ENCODE peak calls at places on chromosome 11, in five cellular contexts. One of them, this sample, is unnamed.

GRCh38 chr11:69159153-69159850 is 3.6 kb downstream of the SMIM38 start:
- DNase-seq in HTR-8/SVneo: no peak
- DNase-seq in SIG-M5: no peak
- DNase-seq in activated naive CD4-positive, alpha-beta T cell treated with anti-CD3 and anti-CD28 coated beads, Interleukin-2, amount 10 ng/mL, durations not matched to agents 7 days and 5 days: no peak
- DNase-seq in effector memory CD4-positive, alpha-beta T cell: no peak
- DNase-seq in this sample: no peak

GRCh38 chr11:20238712-20239111 is 78.4 kb upstream of the DBX1 start:
- DNase-seq in HTR-8/SVneo: no peak
- DNase-seq in SIG-M5: no peak
- DNase-seq in activated naive CD4-positive, alpha-beta T cell treated with anti-CD3 and anti-CD28 coated beads, Interleukin-2, amount 10 ng/mL, durations not matched to agents 7 days and 5 days: no peak
- DNase-seq in effector memory CD4-positive, alpha-beta T cell: no peak
- DNase-seq in this sample: no peak

GRCh38 chr11:102727890-102728289 is 3.1 kb upstream of the MMP8 start:
- DNase-seq in HTR-8/SVneo: no peak
- DNase-seq in SIG-M5: no peak
- DNase-seq in activated naive CD4-positive, alpha-beta T cell treated with anti-CD3 and anti-CD28 coated beads, Interleukin-2, amount 10 ng/mL, durations not matched to agents 7 days and 5 days: no peak
- DNase-seq in effector memory CD4-positive, alpha-beta T cell: no peak
- DNase-seq in this sample: no peak

GRCh38 chr11:79098096-79098495 is 342.7 kb downstream of the TENM4 start:
- DNase-seq in HTR-8/SVneo: no peak
- DNase-seq in SIG-M5: no peak
- DNase-seq in activated naive CD4-positive, alpha-beta T cell treated with anti-CD3 and anti-CD28 coated beads, Interleukin-2, amount 10 ng/mL, durations not matched to agents 7 days and 5 days: no peak
- DNase-seq in effector memory CD4-positive, alpha-beta T cell: no peak
- DNase-seq in this sample: no peak

GRCh38 chr11:87259731-87260130 is 222.0 kb downstream of the TMEM135 start:
- DNase-seq in HTR-8/SVneo: no peak
- DNase-seq in SIG-M5: no peak
- DNase-seq in activated naive CD4-positive, alpha-beta T cell treated with anti-CD3 and anti-CD28 coated beads, Interleukin-2, amount 10 ng/mL, durations not matched to agents 7 days and 5 days: no peak
- DNase-seq in effector memory CD4-positive, alpha-beta T cell: no peak
- DNase-seq in this sample: no peak

GRCh38 chr11:56848105-56848809 is 99.8 kb upstream of the OR9G4 start:
- DNase-seq in HTR-8/SVneo: no peak
- DNase-seq in SIG-M5: no peak
- DNase-seq in activated naive CD4-positive, alpha-beta T cell treated with anti-CD3 and anti-CD28 coated beads, Interleukin-2, amount 10 ng/mL, durations not matched to agents 7 days and 5 days: no peak
- DNase-seq in effector memory CD4-positive, alpha-beta T cell: no peak
- DNase-seq in this sample: no peak

GRCh38 chr11:76281558-76281906 is 75.2 kb upstream of the WNT11 start:
- DNase-seq in HTR-8/SVneo: no peak
- DNase-seq in SIG-M5: no peak
- DNase-seq in activated naive CD4-positive, alpha-beta T cell treated with anti-CD3 and anti-CD28 coated beads, Interleukin-2, amount 10 ng/mL, durations not matched to agents 7 days and 5 days: no peak
- DNase-seq in effector memory CD4-positive, alpha-beta T cell: no peak
- DNase-seq in this sample: no peak

GRCh38 chr11:43419460-43419859 is 60.7 kb downstream of the TTC17 start:
- DNase-seq in HTR-8/SVneo: peak; percentile 8
- DNase-seq in SIG-M5: no peak
- DNase-seq in activated naive CD4-positive, alpha-beta T cell treated with anti-CD3 and anti-CD28 coated beads, Interleukin-2, amount 10 ng/mL, durations not matched to agents 7 days and 5 days: peak; percentile 55
- DNase-seq in effector memory CD4-positive, alpha-beta T cell: no peak
- DNase-seq in this sample: peak; percentile 5

GRCh38 chr11:44065851-44066731 is at the start of gene ACCS:
- DNase-seq in HTR-8/SVneo: peak; percentile 78
- DNase-seq in SIG-M5: peak; percentile 41
- DNase-seq in activated naive CD4-positive, alpha-beta T cell treated with anti-CD3 and anti-CD28 coated beads, Interleukin-2, amount 10 ng/mL, durations not matched to agents 7 days and 5 days: peak; percentile 95
- DNase-seq in effector memory CD4-positive, alpha-beta T cell: peak; percentile 83
- DNase-seq in this sample: peak; percentile 82

GRCh38 chr11:44899959-44900358 is 50.7 kb downstream of the TP53I11 start:
- DNase-seq in HTR-8/SVneo: peak; percentile 31
- DNase-seq in SIG-M5: no peak
- DNase-seq in activated naive CD4-positive, alpha-beta T cell treated with anti-CD3 and anti-CD28 coated beads, Interleukin-2, amount 10 ng/mL, durations not matched to agents 7 days and 5 days: peak; percentile 37
- DNase-seq in effector memory CD4-positive, alpha-beta T cell: no peak
- DNase-seq in this sample: peak; percentile 68

This sample was measured in HS-27A.